ENCODE peak calls at places on chromosomes 2 and 18, in five cellular contexts. F is hippocampal formation, K is NCI-H1105 treated with DMSO at 0.1 percent for 48 hours, L is NCI-H524, D is dermis blood vessel endothelial cell. U is an unnamed sample.

GRCh38 chr2:226637383-226637782 is 162.2 kb downstream of the IRS1 start:
- DNase-seq in K (no peak), D (no peak), L (no peak), F (no peak), U (no peak)

GRCh38 chr18:10041180-10041579 is 127.4 kb downstream of the VAPA start:
- DNase-seq in K (no peak), L (peak; percentile 35), D (peak; percentile 23), F (no peak), U (no peak)

GRCh38 chr2:129923265-129924141 is 56.0 kb upstream of the RAB6C start:
- DNase-seq in D (peak; percentile 64), F (peak; percentile 71), K (peak; percentile 77), L (peak; percentile 76), U (peak; percentile 81)

GRCh38 chr18:48800877-48801727 is 149.7 kb downstream of the SMAD7 start:
- DNase-seq in K (no peak), D (no peak), F (no peak), L (no peak), U (no peak)

GRCh38 chr2:28062867-28063266 is 172.3 kb downstream of the BABAM2 start:
- DNase-seq in L (no peak), D (no peak), K (no peak), F (no peak), U (no peak)

GRCh38 chr18:8301427-8302172 is 307.6 kb upstream of the RAB12 start:
- DNase-seq in F (no peak), L (no peak), K (peak; percentile 89), D (no peak), U (no peak)

GRCh38 chr2:64913357-64913869 is 75.8 kb upstream of the SLC1A4 start:
- DNase-seq in L (no peak), K (peak; percentile 33), D (no peak), F (no peak), U (no peak)

GRCh38 chr2:83323055-83323454 is 1136.0 kb downstream of the SUCLG1 start:
- DNase-seq in F (no peak), K (no peak), D (no peak), L (peak; percentile 56), U (no peak)

GRCh38 chr18:42069036-42069435 is 114.0 kb downstream of the PIK3C3 start:
- DNase-seq in L (no peak), F (no peak), D (no peak), K (no peak), U (no peak)

GRCh38 chr2:229152784-229153183 is 118.3 kb downstream of the PID1 start:
- DNase-seq in F (no peak), K (no peak), D (no peak), L (no peak), U (no peak)

GRCh38 chr2:56583796-56584313 is 400.1 kb downstream of the CCDC85A start:
- DNase-seq in F (no peak), L (peak; percentile 47), K (peak; percentile 11), D (no peak), U (no peak)

GRCh38 chr2:47360937-47361336 is 42.0 kb upstream of the MSH2 start:
- DNase-seq in K (no peak), L (no peak), D (no peak), F (no peak), U (no peak)

GRCh38 chr18:62576858-62577512 is 54.2 kb downstream of the ZCCHC2 start:
- DNase-seq in L (no peak), F (no peak), K (no peak), D (no peak), U (no peak)

GRCh38 chr2:241813080-241813805 is 4.2 kb downstream of the NEU4 start:
- DNase-seq in D (no peak), L (no peak), K (no peak), F (no peak), U (no peak)